ENCODE peak calls at places on chromosomes 4 and X, in ten cellular contexts. One of them, this sample, is unnamed.

GRCh38 chr4:108068422-108068821 is 78.7 kb downstream of the HADH start:
- DNase-seq in pancreas: no peak
- DNase-seq in SJCRH30: no peak
- DNase-seq in aorta: no peak
- DNase-seq in astrocyte of the spinal cord: peak
- DNase-seq in fibroblast of the aortic adventitia: no peak
- DNase-seq in lower lobe of right lung: no peak
- DNase-seq in tibial artery: no peak
- DNase-seq in Panc1: no peak
- DNase-seq in lower leg skin: no peak
- DNase-seq in this sample: no peak

GRCh38 chr4:47373729-47374128 is 89.8 kb downstream of the COMMD8 start:
- DNase-seq in pancreas: no peak
- DNase-seq in SJCRH30: no peak
- DNase-seq in aorta: no peak
- DNase-seq in astrocyte of the spinal cord: no peak
- DNase-seq in fibroblast of the aortic adventitia: no peak
- DNase-seq in lower lobe of right lung: no peak
- DNase-seq in tibial artery: no peak
- DNase-seq in Panc1: no peak
- DNase-seq in lower leg skin: no peak
- DNase-seq in this sample: no peak

GRCh38 chr4:186494496-186494895 is 60.9 kb downstream of the MTNR1A start:
- DNase-seq in pancreas: no peak
- DNase-seq in SJCRH30: no peak
- DNase-seq in aorta: no peak
- DNase-seq in astrocyte of the spinal cord: no peak
- DNase-seq in fibroblast of the aortic adventitia: no peak
- DNase-seq in lower lobe of right lung: no peak
- DNase-seq in tibial artery: no peak
- DNase-seq in Panc1: no peak
- DNase-seq in lower leg skin: no peak
- DNase-seq in this sample: no peak

GRCh38 chr4:41750624-41751324 is 2.2 kb upstream of the PHOX2B start:
- DNase-seq in pancreas: no peak
- DNase-seq in SJCRH30: no peak
- DNase-seq in aorta: no peak
- DNase-seq in astrocyte of the spinal cord: no peak
- DNase-seq in fibroblast of the aortic adventitia: no peak
- DNase-seq in lower lobe of right lung: no peak
- DNase-seq in tibial artery: no peak
- DNase-seq in Panc1: no peak
- DNase-seq in lower leg skin: no peak
- DNase-seq in this sample: no peak

GRCh38 chr4:3406431-3406830 is 35.3 kb upstream of the HGFAC start:
- DNase-seq in pancreas: no peak
- DNase-seq in SJCRH30: no peak
- DNase-seq in aorta: no peak
- DNase-seq in astrocyte of the spinal cord: no peak
- DNase-seq in fibroblast of the aortic adventitia: no peak
- DNase-seq in lower lobe of right lung: no peak
- DNase-seq in tibial artery: no peak
- DNase-seq in Panc1: no peak
- DNase-seq in lower leg skin: no peak
- DNase-seq in this sample: no peak

GRCh38 chr4:25827373-25827772 is 35.4 kb downstream of the SEL1L3 start:
- DNase-seq in pancreas: no peak
- DNase-seq in SJCRH30: no peak
- DNase-seq in aorta: no peak
- DNase-seq in astrocyte of the spinal cord: no peak
- DNase-seq in fibroblast of the aortic adventitia: peak
- DNase-seq in lower lobe of right lung: no peak
- DNase-seq in tibial artery: no peak
- DNase-seq in Panc1: no peak
- DNase-seq in lower leg skin: no peak
- DNase-seq in this sample: no peak

GRCh38 chr4:87529187-87529586 is at the start of gene SPARCL1:
- DNase-seq in pancreas: no peak
- DNase-seq in SJCRH30: no peak
- DNase-seq in aorta: no peak
- DNase-seq in astrocyte of the spinal cord: no peak
- DNase-seq in fibroblast of the aortic adventitia: peak
- DNase-seq in lower lobe of right lung: no peak
- DNase-seq in tibial artery: no peak
- DNase-seq in Panc1: no peak
- DNase-seq in lower leg skin: no peak
- DNase-seq in this sample: no peak

GRCh38 chr4:20422398-20422797 is 170.7 kb downstream of the SLIT2 start:
- DNase-seq in pancreas: no peak
- DNase-seq in SJCRH30: peak
- DNase-seq in aorta: no peak
- DNase-seq in astrocyte of the spinal cord: peak
- DNase-seq in fibroblast of the aortic adventitia: peak
- DNase-seq in lower lobe of right lung: no peak
- DNase-seq in tibial artery: no peak
- DNase-seq in Panc1: peak
- DNase-seq in lower leg skin: no peak
- DNase-seq in this sample: peak

GRCh38 chrX:150543230-150544155 is 24.9 kb upstream of the MTM1 start:
- DNase-seq in pancreas: no peak
- DNase-seq in SJCRH30: no peak
- DNase-seq in aorta: no peak
- DNase-seq in astrocyte of the spinal cord: no peak
- DNase-seq in fibroblast of the aortic adventitia: no peak
- DNase-seq in lower lobe of right lung: no peak
- DNase-seq in tibial artery: no peak
- DNase-seq in Panc1: no peak
- DNase-seq in lower leg skin: no peak
- DNase-seq in this sample: no peak

GRCh38 chr4:188714488-188714887 is 575.2 kb downstream of the TRIML1 start:
- DNase-seq in pancreas: no peak
- DNase-seq in SJCRH30: no peak
- DNase-seq in aorta: no peak
- DNase-seq in astrocyte of the spinal cord: peak
- DNase-seq in fibroblast of the aortic adventitia: no peak
- DNase-seq in lower lobe of right lung: no peak
- DNase-seq in tibial artery: no peak
- DNase-seq in Panc1: no peak
- DNase-seq in lower leg skin: no peak
- DNase-seq in this sample: no peak

GRCh38 chr4:32032136-32032672 is 1312.0 kb downstream of the PCDH7 start:
- DNase-seq in pancreas: no peak
- DNase-seq in SJCRH30: no peak
- DNase-seq in aorta: no peak
- DNase-seq in astrocyte of the spinal cord: no peak
- DNase-seq in fibroblast of the aortic adventitia: no peak
- DNase-seq in lower lobe of right lung: no peak
- DNase-seq in tibial artery: no peak
- DNase-seq in Panc1: no peak
- DNase-seq in lower leg skin: no peak
- DNase-seq in this sample: no peak

GRCh38 chrX:13131511-13132137 is 87.2 kb upstream of the FAM9C start:
- DNase-seq in pancreas: no peak
- DNase-seq in SJCRH30: peak
- DNase-seq in aorta: no peak
- DNase-seq in astrocyte of the spinal cord: no peak
- DNase-seq in fibroblast of the aortic adventitia: no peak
- DNase-seq in lower lobe of right lung: peak
- DNase-seq in tibial artery: no peak
- DNase-seq in Panc1: no peak
- DNase-seq in lower leg skin: no peak
- DNase-seq in this sample: peak

GRCh38 chr4:184940500-184940899 is 77.8 kb upstream of the HELT start:
- DNase-seq in pancreas: no peak
- DNase-seq in SJCRH30: no peak
- DNase-seq in aorta: no peak
- DNase-seq in astrocyte of the spinal cord: no peak
- DNase-seq in fibroblast of the aortic adventitia: no peak
- DNase-seq in lower lobe of right lung: no peak
- DNase-seq in tibial artery: no peak
- DNase-seq in Panc1: no peak
- DNase-seq in lower leg skin: no peak
- DNase-seq in this sample: no peak

GRCh38 chr4:168318266-168318895 is at the start of gene DDX60:
- DNase-seq in pancreas: peak
- DNase-seq in SJCRH30: peak
- DNase-seq in aorta: peak
- DNase-seq in astrocyte of the spinal cord: peak
- DNase-seq in fibroblast of the aortic adventitia: peak
- DNase-seq in lower lobe of right lung: peak
- DNase-seq in tibial artery: peak
- DNase-seq in Panc1: peak
- DNase-seq in lower leg skin: peak
- DNase-seq in this sample: peak

GRCh38 chr4:96455045-96455720 is 615.3 kb downstream of the PDHA2 start:
- DNase-seq in pancreas: no peak
- DNase-seq in SJCRH30: no peak
- DNase-seq in aorta: no peak
- DNase-seq in astrocyte of the spinal cord: no peak
- DNase-seq in fibroblast of the aortic adventitia: no peak
- DNase-seq in lower lobe of right lung: no peak
- DNase-seq in tibial artery: no peak
- DNase-seq in Panc1: no peak
- DNase-seq in lower leg skin: no peak
- DNase-seq in this sample: no peak
- H3K4me3 ChIP-seq in pancreas: no peak
- H3K4me3 ChIP-seq in SJCRH30: no peak
- H3K4me3 ChIP-seq in aorta: no peak
- H3K4me3 ChIP-seq in astrocyte of the spinal cord: no peak
- H3K4me3 ChIP-seq in fibroblast of the aortic adventitia: no peak
- H3K4me3 ChIP-seq in lower lobe of right lung: no peak
- H3K4me3 ChIP-seq in tibial artery: no peak
- H3K4me3 ChIP-seq in Panc1: no peak
- H3K4me3 ChIP-seq in lower leg skin: no peak
- H3K4me3 ChIP-seq in this sample: no peak

GRCh38 chr4:146640459-146641061 is 1.9 kb downstream of the POU4F2 start:
- DNase-seq in pancreas: peak
- DNase-seq in SJCRH30: no peak
- DNase-seq in aorta: no peak
- DNase-seq in astrocyte of the spinal cord: no peak
- DNase-seq in fibroblast of the aortic adventitia: no peak
- DNase-seq in lower lobe of right lung: no peak
- DNase-seq in tibial artery: no peak
- DNase-seq in Panc1: no peak
- DNase-seq in lower leg skin: no peak
- DNase-seq in this sample: no peak

GRCh38 chr4:146640021-146640425 is 1.3 kb downstream of the POU4F2 start:
- DNase-seq in pancreas: peak
- DNase-seq in SJCRH30: no peak
- DNase-seq in aorta: no peak
- DNase-seq in astrocyte of the spinal cord: no peak
- DNase-seq in fibroblast of the aortic adventitia: no peak
- DNase-seq in lower lobe of right lung: no peak
- DNase-seq in tibial artery: no peak
- DNase-seq in Panc1: no peak
- DNase-seq in lower leg skin: no peak
- DNase-seq in this sample: no peak

GRCh38 chr4:146637853-146638800 is 566 bp upstream of the POU4F2 start:
- DNase-seq in pancreas: peak
- DNase-seq in SJCRH30: peak
- DNase-seq in aorta: no peak
- DNase-seq in astrocyte of the spinal cord: no peak
- DNase-seq in fibroblast of the aortic adventitia: no peak
- DNase-seq in lower lobe of right lung: peak
- DNase-seq in tibial artery: no peak
- DNase-seq in Panc1: no peak
- DNase-seq in lower leg skin: no peak
- DNase-seq in this sample: no peak

GRCh38 chr4:146638801-146639351 is at the start of gene POU4F2:
- DNase-seq in pancreas: peak
- DNase-seq in SJCRH30: peak
- DNase-seq in aorta: no peak
- DNase-seq in astrocyte of the spinal cord: peak
- DNase-seq in fibroblast of the aortic adventitia: no peak
- DNase-seq in lower lobe of right lung: no peak
- DNase-seq in tibial artery: no peak
- DNase-seq in Panc1: no peak
- DNase-seq in lower leg skin: no peak
- DNase-seq in this sample: no peak

DNA sequence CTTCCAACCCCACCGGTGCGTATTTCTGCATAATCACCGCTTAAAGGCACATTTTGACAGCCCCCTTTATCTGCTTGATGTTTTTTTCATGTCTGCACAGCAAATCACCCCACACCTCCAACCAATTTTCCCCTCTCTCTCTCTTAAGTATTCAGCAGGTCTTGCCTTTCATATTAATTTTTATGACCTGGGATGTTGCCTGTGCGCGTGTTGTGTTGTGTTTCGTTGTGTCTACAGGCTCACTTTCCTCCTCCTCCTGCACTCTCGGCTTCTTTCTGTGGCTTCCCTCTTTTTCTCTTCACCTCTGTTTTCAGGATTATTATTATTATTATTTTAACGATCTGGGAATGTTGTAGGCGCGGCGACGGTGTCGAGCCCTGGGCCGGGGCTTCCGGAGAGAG is 721 bp downstream of the POU4F2 start:
- DNase-seq in pancreas: no peak
- DNase-seq in SJCRH30: no peak
- DNase-seq in aorta: no peak
- DNase-seq in astrocyte of the spinal cord: no peak
- DNase-seq in fibroblast of the aortic adventitia: no peak
- DNase-seq in lower lobe of right lung: no peak
- DNase-seq in tibial artery: no peak
- DNase-seq in Panc1: no peak
- DNase-seq in lower leg skin: no peak
- DNase-seq in this sample: no peak
- H3K4me3 ChIP-seq in pancreas: peak
- H3K4me3 ChIP-seq in SJCRH30: peak
- H3K4me3 ChIP-seq in aorta: no peak
- H3K4me3 ChIP-seq in astrocyte of the spinal cord: no peak
- H3K4me3 ChIP-seq in fibroblast of the aortic adventitia: no peak
- H3K4me3 ChIP-seq in lower lobe of right lung: peak
- H3K4me3 ChIP-seq in tibial artery: no peak
- H3K4me3 ChIP-seq in Panc1: no peak
- H3K4me3 ChIP-seq in lower leg skin: no peak
- H3K4me3 ChIP-seq in this sample: no peak

DNA sequence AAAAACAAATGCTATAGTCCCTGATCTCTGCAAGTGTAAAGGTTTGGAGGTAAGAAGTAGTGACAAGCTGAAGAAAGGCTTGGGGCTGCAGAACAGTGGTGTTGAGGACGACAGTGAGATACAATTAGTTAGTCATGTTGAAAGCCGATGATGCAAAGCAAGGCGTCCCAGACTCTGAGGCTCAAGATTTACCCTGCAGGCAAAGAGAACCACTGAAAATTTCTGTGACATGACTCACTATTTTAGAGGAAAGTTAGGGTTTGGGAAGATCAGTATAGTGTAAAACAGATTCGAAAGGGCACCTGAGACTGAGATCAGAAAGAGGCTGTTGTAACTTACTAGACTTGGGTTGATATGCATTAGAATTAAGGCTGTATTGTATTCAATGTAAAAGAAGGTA is 281.3 kb upstream of the FTHL17 start:
- DNase-seq in pancreas: no peak
- DNase-seq in SJCRH30: peak
- DNase-seq in aorta: no peak
- DNase-seq in astrocyte of the spinal cord: peak
- DNase-seq in fibroblast of the aortic adventitia: no peak
- DNase-seq in lower lobe of right lung: no peak
- DNase-seq in tibial artery: no peak
- DNase-seq in Panc1: no peak
- DNase-seq in lower leg skin: no peak
- DNase-seq in this sample: peak
- H3K4me3 ChIP-seq in pancreas: no peak
- H3K4me3 ChIP-seq in SJCRH30: no peak
- H3K4me3 ChIP-seq in aorta: no peak
- H3K4me3 ChIP-seq in astrocyte of the spinal cord: no peak
- H3K4me3 ChIP-seq in fibroblast of the aortic adventitia: no peak
- H3K4me3 ChIP-seq in lower lobe of right lung: no peak
- H3K4me3 ChIP-seq in tibial artery: no peak
- H3K4me3 ChIP-seq in Panc1: no peak
- H3K4me3 ChIP-seq in lower leg skin: no peak
- H3K4me3 ChIP-seq in this sample: no peak

GRCh38 chrX:155632424-155633100 is 19.8 kb upstream of the TMLHE start:
- DNase-seq in pancreas: no peak
- DNase-seq in SJCRH30: no peak
- DNase-seq in aorta: no peak
- DNase-seq in astrocyte of the spinal cord: peak
- DNase-seq in fibroblast of the aortic adventitia: peak
- DNase-seq in lower lobe of right lung: no peak
- DNase-seq in tibial artery: no peak
- DNase-seq in Panc1: no peak
- DNase-seq in lower leg skin: no peak
- DNase-seq in this sample: peak
- H3K4me3 ChIP-seq in pancreas: no peak
- H3K4me3 ChIP-seq in SJCRH30: no peak
- H3K4me3 ChIP-seq in aorta: no peak
- H3K4me3 ChIP-seq in astrocyte of the spinal cord: no peak
- H3K4me3 ChIP-seq in fibroblast of the aortic adventitia: no peak
- H3K4me3 ChIP-seq in lower lobe of right lung: peak
- H3K4me3 ChIP-seq in tibial artery: no peak
- H3K4me3 ChIP-seq in Panc1: no peak
- H3K4me3 ChIP-seq in lower leg skin: no peak
- H3K4me3 ChIP-seq in this sample: no peak

This sample was measured in fibroblast of villous mesenchyme.